ENCODE peak calls at places on chromosomes 11 and 22, in seven cellular contexts. Y is HCT116, S is SK-N-SH, T is NT2/D1, A is K562, O is HepG2, P is GM12878. U is an unnamed sample.

GRCh38 chr11:74321487-74322188 is 10.2 kb upstream of the P4HA3 start:
- DNase-seq in S (peak), P (no peak), O (peak), T (peak), Y (no peak), A (peak), U (no peak)

GRCh38 chr11:128328955-128329551 is 258.3 kb downstream of the ETS1 start:
- DNase-seq in Y (no peak), S (no peak), T (no peak), P (no peak), O (no peak), A (no peak), U (no peak)

GRCh38 chr11:120303004-120303637 is 22.0 kb upstream of the TLCD5 start:
- DNase-seq in T (peak), O (peak), A (peak), P (peak), Y (peak), S (peak), U (peak)

GRCh38 chr11:116217006-116217405 is 555.8 kb downstream of the BUD13 start:
- DNase-seq in S (no peak), Y (peak), P (no peak), T (peak), O (peak), A (peak), U (no peak)

GRCh38 chr22:23769321-23769965 is 1.7 kb upstream of the CHCHD10 start:
- DNase-seq in Y (no peak), S (no peak), A (no peak), P (no peak), O (no peak), T (no peak), U (no peak)

GRCh38 chr11:6611092-6612007 is 666 bp downstream of the TAF10 start:
- DNase-seq in Y (no peak), P (no peak), T (no peak), S (no peak), A (no peak), O (no peak), U (peak)

GRCh38 chr22:25702046-25702445 is 39.9 kb upstream of the MYO18B start:
- DNase-seq in S (peak), Y (no peak), A (no peak), O (peak), T (no peak), P (no peak), U (no peak)

GRCh38 chr22:30556388-30556787 is 9.8 kb upstream of the SEC14L6 start:
- DNase-seq in Y (no peak), A (no peak), P (no peak), O (no peak), S (peak), T (no peak), U (no peak)

GRCh38 chr11:116420770-116421528 is 351.8 kb downstream of the BUD13 start:
- DNase-seq in O (no peak), S (no peak), T (no peak), P (no peak), A (no peak), Y (peak), U (no peak)

GRCh38 chr11:33778682-33779081 is 4.4 kb upstream of the FBXO3 start:
- DNase-seq in A (no peak), O (no peak), S (peak), P (no peak), Y (no peak), T (no peak), U (no peak)

GRCh38 chr11:126232683-126233082 is 21.1 kb downstream of the FAM118B start:
- DNase-seq in T (no peak), P (no peak), A (no peak), O (no peak), S (no peak), Y (no peak), U (no peak)

GRCh38 chr11:71558996-71559395 is 6.4 kb upstream of the KRTAP5-10 start:
- DNase-seq in Y (no peak), O (no peak), S (no peak), P (no peak), A (no peak), T (no peak), U (no peak)

GRCh38 chr11:85823816-85824215 is 12.9 kb upstream of the SYTL2 start:
- DNase-seq in P (no peak), O (no peak), A (no peak), S (no peak), Y (no peak), T (no peak), U (no peak)

GRCh38 chr11:127307700-127308099 is 307.1 kb upstream of the KIRREL3 start:
- DNase-seq in P (no peak), S (no peak), T (no peak), A (no peak), Y (no peak), O (no peak), U (no peak)

GRCh38 chr11:27353593-27354358 is 9.2 kb downstream of the CCDC34 start:
- DNase-seq in O (no peak), T (no peak), S (no peak), P (no peak), Y (no peak), A (no peak), U (no peak)

GRCh38 chr11:22331771-22332170 is 6.4 kb upstream of the SLC17A6 start:
- DNase-seq in A (no peak), P (no peak), S (no peak), T (no peak), O (no peak), Y (no peak), U (no peak)

GRCh38 chr11:118980191-118980881 is 8.8 kb downstream of the FOXR1 start:
- DNase-seq in T (no peak), S (no peak), Y (no peak), A (peak), P (no peak), O (no peak), U (no peak)

GRCh38 chr11:38598413-38598812 is 2000.4 kb upstream of the RAG2 start:
- DNase-seq in Y (no peak), P (no peak), S (no peak), T (no peak), A (no peak), O (no peak), U (no peak)

GRCh38 chr11:34155057-34155758 is 49.8 kb downstream of the NAT10 start:
- DNase-seq in S (no peak), A (no peak), T (no peak), Y (no peak), O (no peak), P (no peak), U (no peak)

GRCh38 chr11:28938091-28938490 is 829.9 kb downstream of the METTL15 start:
- DNase-seq in T (no peak), P (no peak), O (no peak), S (no peak), A (no peak), Y (no peak), U (no peak)

GRCh38 chr11:128379587-128380279 is 207.6 kb downstream of the ETS1 start:
- DNase-seq in P (no peak), Y (no peak), O (no peak), S (peak), A (no peak), T (no peak), U (no peak)

GRCh38 chr22:31118046-31118820 is 4.5 kb upstream of the INPP5J start:
- DNase-seq in P (no peak), T (no peak), Y (no peak), A (no peak), S (no peak), O (no peak), U (no peak)

GRCh38 chr22:19634576-19634975 is 79.7 kb upstream of the SEPTIN5 start:
- DNase-seq in Y (no peak), T (no peak), A (no peak), S (peak), P (no peak), O (no peak), U (no peak)

GRCh38 chr11:64490562-64491216 is 100.3 kb upstream of the SLC22A12 start:
- DNase-seq in O (no peak), Y (no peak), S (no peak), P (no peak), T (no peak), A (no peak), U (no peak)

GRCh38 chr11:94897330-94897768 is 76.0 kb downstream of the CWC15 start:
- DNase-seq in S (peak), A (peak), T (peak), O (peak), Y (peak), P (no peak), U (peak)

GRCh38 chr11:94910779-94911178 is 62.6 kb downstream of the CWC15 start:
- DNase-seq in T (no peak), P (no peak), A (no peak), Y (no peak), O (no peak), S (no peak), U (no peak)

GRCh38 chr11:13214276-13214865 is 63.2 kb upstream of the BMAL1 start:
- DNase-seq in P (no peak), A (no peak), O (no peak), S (no peak), T (no peak), Y (no peak), U (no peak)

GRCh38 chr22:30906946-30907345 is 61.6 kb downstream of the MORC2 start:
- DNase-seq in Y (no peak), A (peak), S (no peak), T (no peak), P (no peak), O (no peak), U (no peak)

GRCh38 chr11:117600261-117600783 is 196.7 kb downstream of the DSCAML1 start:
- DNase-seq in T (no peak), A (no peak), S (no peak), P (no peak), O (no peak), Y (no peak), U (no peak)

GRCh38 chr11:83454674-83455073 is 168.5 kb upstream of the CCDC90B start:
- DNase-seq in A (no peak), P (no peak), Y (no peak), T (no peak), O (no peak), S (no peak), U (no peak)

GRCh38 chr11:2798951-2799761 is 86.4 kb downstream of the CDKN1C start:
- DNase-seq in T (no peak), Y (no peak), S (no peak), A (no peak), P (no peak), O (peak), U (peak)

GRCh38 chr11:2796091-2796490 is 89.5 kb downstream of the CDKN1C start:
- DNase-seq in P (no peak), T (no peak), Y (no peak), O (no peak), S (no peak), A (no peak), U (no peak)

GRCh38 chr11:2796508-2797180 is 88.9 kb downstream of the CDKN1C start:
- DNase-seq in O (no peak), S (no peak), A (no peak), P (no peak), T (no peak), Y (no peak), U (peak)

GRCh38 chr11:2797181-2797711 is 88.3 kb downstream of the CDKN1C start:
- DNase-seq in T (no peak), O (no peak), P (no peak), S (no peak), A (no peak), Y (no peak), U (no peak)

DNA sequence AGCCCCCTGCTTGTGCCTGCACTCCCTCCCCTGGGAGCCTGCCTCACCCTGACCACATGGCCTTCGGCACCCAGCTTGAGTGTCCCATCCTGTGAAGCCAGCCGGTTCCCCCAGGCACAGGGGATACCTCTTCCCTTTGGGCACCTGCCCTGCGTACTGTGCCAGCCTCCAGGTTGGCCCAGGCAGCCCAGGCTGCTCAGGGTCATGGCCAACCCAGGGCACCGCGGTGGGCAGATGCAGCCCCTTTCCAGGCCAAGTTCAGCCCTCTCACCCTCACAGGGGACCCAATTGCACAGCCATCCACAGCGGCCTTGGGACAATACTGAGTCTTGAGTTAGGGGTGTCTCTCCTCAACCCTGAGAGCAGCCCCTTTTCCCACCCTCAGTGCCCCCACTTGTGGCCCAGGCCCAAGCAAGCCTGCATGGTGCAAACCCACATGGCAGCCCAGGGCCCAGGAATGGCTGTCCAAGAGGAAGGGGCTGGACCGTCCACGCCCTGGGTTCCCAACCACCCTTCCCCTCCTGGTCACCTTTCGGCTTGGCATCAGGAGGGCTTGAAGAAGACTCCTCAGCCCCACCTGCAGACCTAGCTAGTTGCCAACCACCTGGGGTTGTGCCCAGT is 87.7 kb downstream of the CDKN1C start:
- DNase-seq in S (no peak), P (no peak), A (no peak), Y (no peak), O (no peak), T (no peak), U (peak)
- TF ChIP-seq YY1 in S (no peak), P (no peak), A (no peak), Y (no peak), O (no peak), T (no peak), U (no peak)

GRCh38 chr11:107741044-107741823 is 29.4 kb upstream of the SLN start:
- DNase-seq in A (peak), O (peak), T (peak), P (peak), Y (peak), S (peak), U (no peak)
- TF ChIP-seq YY1 in A (no peak), O (no peak), T (no peak), P (peak), Y (no peak), S (no peak), U (no peak)

GRCh38 chr11:122103366-122103765 is 12.6 kb downstream of the BLID start:
- DNase-seq in S (no peak), Y (no peak), T (no peak), O (no peak), A (no peak), P (no peak), U (no peak)
- TF ChIP-seq YY1 in S (no peak), Y (no peak), T (no peak), O (no peak), A (no peak), P (no peak), U (no peak)

GRCh38 chr22:41998361-41999261 is at the start of gene WBP2NL:
- DNase-seq in P (peak), O (no peak), S (peak), Y (no peak), T (peak), A (peak), U (no peak)
- TF ChIP-seq YY1 in P (peak), O (no peak), S (peak), Y (no peak), T (no peak), A (peak), U (peak)

DNA sequence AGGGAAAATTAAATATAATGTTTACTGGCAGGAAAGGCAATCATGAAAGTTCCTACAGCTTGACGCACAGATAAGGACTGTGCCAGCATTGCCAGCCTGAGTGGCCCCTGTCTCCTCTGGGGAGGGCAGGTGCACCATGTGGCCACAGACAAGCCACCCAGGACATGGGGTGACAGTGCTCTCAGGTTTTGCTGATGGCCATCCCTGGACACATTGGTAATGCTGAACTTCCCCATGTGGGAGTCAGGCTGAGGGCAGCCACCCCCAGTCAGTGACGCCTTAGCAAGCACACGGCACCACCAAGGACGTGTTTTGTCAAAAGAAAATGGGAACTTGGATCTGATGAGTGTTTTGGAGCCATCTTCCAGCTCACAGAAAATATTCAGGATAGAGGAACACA is 1450.7 kb downstream of the BRD1 start:
- DNase-seq in P (no peak), S (no peak), Y (no peak), A (no peak), O (no peak), T (no peak), U (no peak)
- TF ChIP-seq YY1 in P (no peak), S (no peak), Y (no peak), A (no peak), O (no peak), T (no peak), U (no peak)

DNA sequence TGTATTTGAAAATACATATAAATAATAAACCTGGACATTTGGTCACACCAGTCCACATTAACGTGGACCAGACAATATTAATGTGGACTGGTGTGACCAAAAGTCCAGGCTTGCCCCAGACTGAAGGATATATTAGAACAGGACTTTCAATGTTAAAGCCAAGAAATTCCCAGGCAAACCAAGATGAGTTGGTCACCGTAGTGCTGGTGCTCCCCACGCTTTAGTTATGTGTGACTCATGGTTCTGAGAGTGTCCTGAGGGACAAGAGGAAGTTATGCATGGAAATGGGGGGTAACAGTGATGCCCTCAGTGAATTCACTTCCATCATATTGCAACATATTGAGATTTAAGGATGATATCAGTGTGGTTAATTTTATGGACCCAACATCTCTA is 31.4 kb downstream of the POU2AF1 start:
- DNase-seq in Y (no peak), P (no peak), T (no peak), O (no peak), A (no peak), S (no peak), U (no peak)
- TF ChIP-seq YY1 in Y (no peak), P (no peak), T (no peak), O (no peak), A (no peak), S (no peak), U (no peak)

GRCh38 chr11:10385696-10386095 is 69.4 kb upstream of the AMPD3 start:
- DNase-seq in S (no peak), O (no peak), Y (no peak), A (no peak), P (no peak), T (no peak), U (no peak)
- TF ChIP-seq YY1 in S (no peak), O (no peak), Y (no peak), A (no peak), P (no peak), T (no peak), U (no peak)

DNA sequence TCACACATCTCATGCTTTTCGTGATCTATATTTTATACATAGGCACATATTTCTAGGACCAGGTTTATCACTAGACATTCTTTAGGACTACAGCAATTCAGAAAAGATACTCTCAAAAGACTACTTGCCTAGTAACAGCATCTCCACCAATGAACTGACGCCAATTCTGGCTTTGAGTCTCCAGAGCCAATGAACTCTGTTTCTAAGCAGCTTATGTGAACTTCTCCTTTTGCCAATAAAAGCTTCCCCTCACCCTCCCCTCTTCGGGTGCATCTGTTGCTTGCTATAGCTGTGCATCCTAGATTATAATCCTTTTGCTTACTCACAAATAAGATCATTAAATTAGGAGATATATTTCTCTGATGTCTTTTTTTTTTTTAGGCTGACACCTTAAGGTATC is 11.4 kb upstream of the ANKK1 start:
- DNase-seq in T (no peak), O (no peak), Y (no peak), P (no peak), S (no peak), A (no peak), U (no peak)
- TF ChIP-seq YY1 in T (no peak), O (no peak), Y (no peak), P (no peak), S (no peak), A (no peak), U (no peak)

GRCh38 chr11:69654660-69655478 is 13.9 kb downstream of the CCND1 start:
- DNase-seq in S (no peak), A (no peak), T (no peak), Y (no peak), O (peak), P (no peak), U (peak)
- TF ChIP-seq YY1 in S (no peak), A (no peak), T (no peak), Y (no peak), O (peak), P (no peak), U (no peak)